ENCODE peak calls at places on chromosomes 7 and 10, in six cellular contexts. A is HepG2, X is K562, R is GM12891, P is GM12878, K is H1. C is an unnamed sample.

GRCh38 chr7:104642551-104642950 is 314.1 kb downstream of the LHFPL3 start:
- DNase-seq in A (no peak), X (no peak), R (no peak), P (no peak), K (no peak), C (no peak)

GRCh38 chr10:48794074-48794473 is 109.4 kb downstream of the WDFY4 start:
- DNase-seq in A (no peak), X (no peak), R (no peak), P (no peak), K (no peak), C (no peak)

GRCh38 chr10:110221721-110222261 is 14.4 kb downstream of the MXI1 start:
- DNase-seq in A (no peak), X (peak), R (peak), P (no peak), K (peak), C (peak)

GRCh38 chr10:1400129-1400865 is 337.0 kb downstream of the ADARB2 start:
- DNase-seq in A (peak), X (no peak), R (no peak), P (no peak), K (peak), C (no peak)

GRCh38 chr7:83819911-83820310 is 171.0 kb upstream of the SEMA3E start:
- DNase-seq in A (no peak), X (no peak), R (no peak), P (no peak), K (no peak), C (no peak)

GRCh38 chr10:59872892-59873463 is 33.4 kb downstream of the CCDC6 start:
- DNase-seq in A (peak), X (no peak), R (no peak), P (no peak), K (no peak), C (no peak)

GRCh38 chr10:89940076-89940475 is 238.7 kb downstream of the KIF20B start:
- DNase-seq in A (no peak), X (no peak), R (no peak), P (no peak), K (no peak), C (no peak)

GRCh38 chr10:114518401-114519305 is 114.4 kb upstream of the AFAP1L2 start:
- DNase-seq in A (peak), X (no peak), R (no peak), P (no peak), K (no peak), C (no peak)

GRCh38 chr10:11894381-11895107 is 71.4 kb downstream of the PROSER2 start:
- DNase-seq in A (no peak), X (peak), R (no peak), P (no peak), K (no peak), C (no peak)

GRCh38 chr10:119198438-119198837 is 8.9 kb upstream of the GRK5 start:
- DNase-seq in A (no peak), X (no peak), R (no peak), P (no peak), K (peak), C (no peak)

DNA sequence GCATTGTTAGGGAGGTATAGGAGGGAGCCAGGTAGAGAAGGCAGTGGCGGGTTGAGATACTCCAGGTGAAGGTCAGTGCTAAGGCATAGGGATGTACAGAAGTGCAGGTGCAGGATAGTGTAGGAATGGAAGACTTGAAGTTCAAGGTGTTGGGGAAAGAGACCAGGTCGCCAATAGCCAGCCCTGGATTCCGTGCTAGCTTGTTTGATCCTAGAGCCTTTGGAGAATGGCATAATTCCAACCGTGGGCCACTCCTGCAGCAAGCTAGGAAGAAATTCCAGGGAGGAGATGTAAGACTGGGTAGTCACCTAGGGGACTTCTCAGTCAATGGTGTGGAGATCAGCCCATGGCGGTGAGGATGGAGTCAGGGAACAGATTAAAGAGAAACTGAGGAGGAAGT is 272.7 kb downstream of the RPS24 start:
- DNase-seq in A (no peak), X (no peak), R (no peak), P (no peak), K (peak), C (no peak)
- TF ChIP-seq TAF1 in A (no peak), X (no peak), R (no peak), P (no peak), K (no peak), C (no peak)

GRCh38 chr7:10034843-10035556 is 938.7 kb upstream of the PHF14 start:
- DNase-seq in A (no peak), X (no peak), R (no peak), P (no peak), K (no peak), C (no peak)
- TF ChIP-seq POLR2A in A (no peak), X (no peak), R (no peak), P (no peak), K (no peak), C (no peak)

GRCh38 chr10:16545126-16545736 is 23.6 kb upstream of the C1QL3 start:
- DNase-seq in A (peak), X (peak), R (peak), P (no peak), K (no peak), C (peak)

GRCh38 chr10:16547973-16548372 is 26.3 kb upstream of the C1QL3 start:
- DNase-seq in A (no peak), X (no peak), R (no peak), P (no peak), K (no peak), C (no peak)
- TF ChIP-seq TAF1 in A (no peak), X (no peak), R (no peak), P (no peak), K (no peak), C (no peak)

GRCh38 chr7:148884049-148884298 is at the start of gene EZH2:
- DNase-seq in A (no peak), X (no peak), R (no peak), P (no peak), K (no peak), C (no peak)
- TF ChIP-seq POLR2A in A (peak), X (no peak), R (no peak), P (peak), K (no peak), C (peak)